ENCODE peak calls at places on chromosomes 1 and 21, in five cellular contexts. Q, O, X, E and C are unnamed samples.

GRCh38 chr1:31397360-31398095 is 15.5 kb upstream of the SERINC2 start:
- DNase-seq in O (no peak), E (no peak), X (no peak), Q (peak), C (no peak)

GRCh38 chr1:12477301-12477700 is 140.7 kb downstream of the DHRS3 start:
- DNase-seq in Q (no peak), E (no peak), X (no peak), O (no peak), C (no peak)

GRCh38 chr21:30153697-30154340 is 12.8 kb downstream of the CLDN17 start:
- DNase-seq in O (no peak), E (no peak), Q (no peak), X (no peak), C (no peak)

GRCh38 chr1:20713440-20713839 is 4.4 kb downstream of the KIF17 start:
- DNase-seq in E (no peak), Q (no peak), X (no peak), O (no peak), C (no peak)

GRCh38 chr1:214397497-214397896 is 116.5 kb downstream of the SMYD2 start:
- DNase-seq in O (no peak), Q (peak), E (no peak), X (no peak), C (no peak)

GRCh38 chr21:33355996-33356395 is 31.2 kb downstream of the IFNAR1 start:
- DNase-seq in X (no peak), Q (no peak), E (no peak), O (no peak), C (no peak)

GRCh38 chr1:95994643-95995042 is 726.9 kb upstream of the PTBP2 start:
- DNase-seq in Q (no peak), E (no peak), X (no peak), O (no peak), C (no peak)

GRCh38 chr1:177200290-177200689 is 29.5 kb downstream of the BRINP2 start:
- DNase-seq in X (no peak), O (no peak), E (no peak), Q (no peak), C (no peak)

GRCh38 chr1:78176448-78176847 is 130.7 kb downstream of the GIPC2 start:
- DNase-seq in E (no peak), O (no peak), Q (peak), X (no peak), C (peak)

GRCh38 chr1:244011796-244012195 is 39.3 kb upstream of the ZBTB18 start:
- DNase-seq in E (no peak), X (no peak), O (no peak), Q (no peak), C (no peak)

GRCh38 chr1:112982853-112983539 is 27.0 kb upstream of the SLC16A1 start:
- DNase-seq in E (no peak), X (no peak), Q (no peak), O (no peak), C (no peak)

GRCh38 chr1:3864884-3865283 is 7.6 kb downstream of the DFFB start:
- DNase-seq in E (no peak), Q (peak), O (no peak), X (no peak), C (no peak)

GRCh38 chr21:43712268-43712942 is 6.5 kb upstream of the PDXK start:
- DNase-seq in Q (peak), O (no peak), X (no peak), E (no peak), C (no peak)

GRCh38 chr21:41923641-41924342 is 30.0 kb downstream of the C2CD2 start:
- DNase-seq in Q (no peak), E (no peak), O (no peak), X (no peak), C (no peak)

GRCh38 chr21:44952929-44953627 is 13.2 kb downstream of the SLX9 start:
- DNase-seq in E (no peak), O (no peak), Q (no peak), X (no peak), C (no peak)

GRCh38 chr1:51115714-51116404 is 13.8 kb downstream of the C1orf185 start:
- DNase-seq in Q (no peak), O (no peak), E (no peak), X (no peak), C (no peak)

GRCh38 chr1:183239793-183240625 is 53.9 kb downstream of the LAMC2 start:
- DNase-seq in Q (no peak), X (no peak), E (no peak), O (no peak), C (peak)

GRCh38 chr1:44811714-44812151 is 3.4 kb downstream of the BTBD19 start:
- DNase-seq in Q (peak), E (no peak), O (no peak), X (peak), C (no peak)

GRCh38 chr1:17419626-17420328 is 19.7 kb downstream of the RCC2 start:
- DNase-seq in O (peak), Q (peak), X (peak), E (peak), C (no peak)

GRCh38 chr1:1304331-1305299 is 3.1 kb downstream of the ACAP3 start:
- DNase-seq in O (no peak), X (no peak), E (peak), Q (peak), C (peak)

GRCh38 chr1:40583980-40584379 is 52.5 kb downstream of the ZNF684 start:
- DNase-seq in X (no peak), Q (no peak), O (no peak), E (no peak), C (no peak)

GRCh38 chr1:170807432-170807831 is 127.9 kb upstream of the MROH9 start:
- DNase-seq in E (no peak), X (no peak), Q (peak), O (no peak), C (no peak)

GRCh38 chr1:165411396-165411795 is 33.5 kb downstream of the RXRG start:
- DNase-seq in X (no peak), E (no peak), O (no peak), Q (no peak), C (no peak)

GRCh38 chr1:154982897-154983648 is at the start of gene FLAD1:
- DNase-seq in Q (peak), X (peak), O (peak), E (peak), C (peak)

GRCh38 chr1:118739421-118739930 is 248.7 kb downstream of the TBX15 start:
- DNase-seq in O (no peak), Q (no peak), X (no peak), E (no peak), C (no peak)

GRCh38 chr1:153567621-153568366 is 2.1 kb upstream of the S100A2 start:
- DNase-seq in X (peak), E (no peak), O (no peak), Q (peak), C (peak)

GRCh38 chr1:41699861-41700248 is 215.4 kb upstream of the EDN2 start:
- DNase-seq in X (no peak), Q (no peak), O (no peak), E (no peak), C (no peak)

GRCh38 chr1:156033011-156033410 is 12.3 kb upstream of the SSR2 start:
- DNase-seq in X (no peak), E (no peak), O (no peak), Q (peak), C (no peak)

GRCh38 chr1:202279806-202280205 is 61.9 kb downstream of the UBE2T start:
- DNase-seq in X (no peak), Q (peak), E (no peak), O (no peak), C (no peak)

GRCh38 chr1:48823161-48823560 is 46.5 kb upstream of the BEND5 start:
- DNase-seq in X (no peak), Q (peak), E (no peak), O (no peak), C (no peak)

GRCh38 chr1:61641578-61642336 is 83.2 kb downstream of the TM2D1 start:
- DNase-seq in O (peak), E (peak), Q (peak), X (peak), C (no peak)

GRCh38 chr21:31660134-31660565 is 657 bp downstream of the SOD1 start:
- DNase-seq in X (no peak), E (peak), O (no peak), Q (peak), C (peak)

GRCh38 chr1:145889722-145890121 is 4.1 kb upstream of the ANKRD35 start:
- DNase-seq in E (no peak), Q (no peak), O (no peak), X (no peak), C (no peak)

GRCh38 chr1:11458811-11459275 is 20.1 kb upstream of the DISP3 start:
- DNase-seq in O (no peak), X (no peak), Q (no peak), E (peak), C (peak)

GRCh38 chr21:31180256-31181088 is 142.2 kb upstream of the KRTAP19-8 start:
- DNase-seq in Q (peak), X (no peak), O (no peak), E (peak), C (peak)